ENCODE peak calls at places on chromosomes 11 and 22, in five cellular contexts. C is esophagus muscularis mucosa, O is tibial nerve, J is MM.1S, G is left ventricle myocardium inferior. P is an unnamed sample.

GRCh38 chr11:122115520-122116343 is at the start of gene BLID:
- DNase-seq in C (no peak), O (peak), J (no peak), G (peak), P (peak)

GRCh38 chr11:4704790-4705334 is 278 bp downstream of the MMP26 start:
- DNase-seq in C (no peak), O (no peak), J (no peak), G (no peak), P (no peak)

GRCh38 chr11:72394456-72394855 is 39.9 kb downstream of the CLPB start:
- DNase-seq in C (no peak), O (no peak), J (no peak), G (no peak), P (no peak)

GRCh38 chr11:13661074-13661623 is 7.3 kb upstream of the FAR1 start:
- DNase-seq in C (no peak), O (no peak), J (no peak), G (no peak), P (no peak)

GRCh38 chr11:6703247-6704063 is 20.3 kb upstream of the MRPL17 start:
- DNase-seq in C (no peak), O (peak), J (peak), G (peak), P (no peak)

GRCh38 chr22:23801238-23801821 is 14.6 kb downstream of the SMARCB1 start:
- DNase-seq in C (no peak), O (no peak), J (no peak), G (no peak), P (no peak)

GRCh38 chr11:85098996-85099395 is 528.1 kb downstream of the DLG2 start:
- DNase-seq in C (no peak), O (no peak), J (no peak), G (no peak), P (no peak)

GRCh38 chr11:70335511-70335910 is 62.8 kb upstream of the CTTN start:
- DNase-seq in C (no peak), O (no peak), J (no peak), G (no peak), P (no peak)

GRCh38 chr11:112157274-112157766 is 6.6 kb downstream of the IL18 start:
- DNase-seq in C (no peak), O (peak), J (no peak), G (no peak), P (no peak)

GRCh38 chr11:36478700-36479329 is 31.3 kb downstream of the TRAF6 start:
- DNase-seq in C (no peak), O (peak), J (peak), G (no peak), P (no peak)

GRCh38 chr11:74749127-74749964 is 697 bp downstream of the RNF169 start:
- DNase-seq in C (no peak), O (no peak), J (peak), G (peak), P (no peak)

GRCh38 chr11:135033545-135033944 is 621.5 kb upstream of the B3GAT1 start:
- DNase-seq in C (peak), O (no peak), J (no peak), G (no peak), P (no peak)

GRCh38 chr22:29216873-29217666 is 11.4 kb downstream of the EMID1 start:
- DNase-seq in C (no peak), O (no peak), J (no peak), G (no peak), P (peak)

GRCh38 chr22:37456351-37456750 is 29.1 kb upstream of the ELFN2 start:
- DNase-seq in C (no peak), O (no peak), J (no peak), G (no peak), P (no peak)

DNA sequence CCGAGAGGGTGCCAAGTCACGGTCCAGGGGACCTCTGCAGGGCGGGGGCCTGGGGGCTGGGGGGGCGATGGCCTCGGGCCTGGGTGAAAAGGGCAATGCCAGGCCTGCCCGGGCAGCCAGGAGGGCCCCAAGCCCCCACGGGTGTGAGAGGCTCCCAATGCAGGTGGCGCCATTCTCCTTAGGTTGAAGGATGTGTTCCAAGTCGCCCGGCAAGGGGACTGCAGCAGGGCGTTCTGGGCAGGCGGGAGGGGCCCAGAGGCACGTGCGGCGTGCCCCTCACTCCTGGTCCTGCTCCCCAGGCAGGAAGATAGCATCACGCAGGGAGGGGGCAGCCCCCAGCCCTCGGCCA is 730 bp upstream of the TNNI2 start:
- DNase-seq in C (no peak), O (no peak), J (no peak), G (no peak), P (no peak)
- H3K27ac ChIP-seq in C (no peak), O (peak), J (no peak), G (no peak), P (no peak)

GRCh38 chr11:126332221-126332711 is 23.2 kb upstream of the ST3GAL4 start:
- DNase-seq in C (no peak), O (peak), J (no peak), G (peak), P (no peak)
- H3K27ac ChIP-seq in C (no peak), O (peak), J (no peak), G (peak), P (no peak)

GRCh38 chr11:27204527-27204926 is 158.5 kb downstream of the CCDC34 start:
- DNase-seq in C (no peak), O (no peak), J (peak), G (no peak), P (no peak)

GRCh38 chr11:27207025-27207650 is 155.9 kb downstream of the CCDC34 start:
- DNase-seq in C (no peak), O (no peak), J (no peak), G (no peak), P (no peak)

GRCh38 chr11:27205269-27205668 is 157.7 kb downstream of the CCDC34 start:
- DNase-seq in C (no peak), O (no peak), J (no peak), G (no peak), P (no peak)

GRCh38 chr11:27208846-27209245 is 154.2 kb downstream of the CCDC34 start:
- DNase-seq in C (no peak), O (no peak), J (no peak), G (no peak), P (no peak)

DNA sequence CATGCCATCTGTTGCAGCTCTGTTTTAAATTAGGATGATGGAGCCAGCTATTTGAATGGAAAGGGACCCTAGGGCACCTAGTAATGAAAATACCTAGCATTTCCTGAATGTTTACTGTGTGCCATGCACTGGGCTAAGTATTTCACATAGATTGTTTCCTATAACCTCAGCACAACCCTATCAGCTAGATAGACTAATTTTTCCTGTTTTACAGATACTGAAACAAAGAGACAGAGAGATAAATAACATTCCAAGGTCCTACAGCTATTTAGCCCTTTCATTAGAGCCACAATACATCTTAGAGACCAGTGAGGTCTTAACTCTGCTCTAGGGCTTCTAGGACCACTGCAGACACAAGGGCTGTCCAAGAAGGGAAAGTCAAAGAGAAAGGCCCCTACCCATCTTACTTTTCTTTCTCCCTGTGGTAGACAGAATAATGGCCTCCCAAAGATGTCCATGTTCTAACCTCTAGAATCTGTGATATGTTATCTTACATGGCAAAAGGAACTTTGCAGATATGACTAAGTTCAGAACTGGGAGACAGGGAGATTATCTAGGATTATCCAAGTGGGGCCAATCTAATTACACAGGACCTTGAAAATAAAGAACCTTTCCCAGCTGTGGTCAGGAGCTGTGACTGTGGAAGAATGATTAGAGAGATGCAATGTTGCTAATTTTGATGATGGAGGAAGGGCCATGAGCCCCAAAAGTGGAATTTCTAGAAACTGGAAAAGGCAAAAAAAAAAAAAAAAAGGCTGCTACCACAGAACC is 157.1 kb downstream of the CCDC34 start:
- DNase-seq in C (no peak), O (no peak), J (no peak), G (no peak), P (no peak)
- H3K27ac ChIP-seq in C (no peak), O (no peak), J (no peak), G (peak), P (peak)

DNA sequence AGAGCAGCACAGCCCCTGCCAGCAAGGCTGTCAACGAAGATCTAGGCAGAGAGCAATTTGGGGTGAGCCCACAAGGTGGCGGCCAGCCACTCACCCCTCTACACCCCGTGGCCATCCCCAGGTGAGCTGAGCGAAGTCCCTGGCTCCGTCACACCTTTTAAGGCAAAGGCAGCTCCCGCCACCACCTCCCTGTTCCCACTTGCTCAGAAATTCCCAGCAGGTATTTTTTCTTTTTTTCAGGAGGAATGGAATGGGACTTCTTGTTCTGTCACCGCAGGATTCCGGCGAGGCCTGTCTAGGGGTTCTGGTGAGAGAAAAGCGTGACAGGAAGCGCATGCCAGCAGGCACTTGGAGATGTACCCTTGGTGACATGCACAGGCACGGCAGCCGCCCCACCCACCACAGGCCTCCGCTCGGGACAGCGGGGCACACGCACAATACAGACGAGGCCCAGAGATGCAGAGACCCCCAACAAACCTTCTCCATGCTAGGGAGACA is 10.0 kb downstream of the RPL3 start:
- DNase-seq in C (no peak), O (no peak), J (no peak), G (no peak), P (no peak)
- H3K27ac ChIP-seq in C (peak), O (peak), J (no peak), G (peak), P (peak)